ENCODE peak calls at places on chromosomes 12 and 14, in seven cellular contexts. I, H, B, D, Y, G and F are unnamed samples.
A peak's percentile ranks its signal among the peaks of the same experiment; 100 is the strongest.

GRCh38 chr14:99579077-99579836 is 24.8 kb downstream of the CCDC85C start:
- DNase-seq in G (peak; percentile 92), Y (no peak), I (peak; percentile 60), H (no peak), D (peak; percentile 59), B (peak; percentile 94), F (no peak)

GRCh38 chr12:132723015-132723763 is 12.5 kb downstream of the PGAM5 start:
- DNase-seq in H (no peak), G (no peak), D (no peak), B (no peak), Y (no peak), I (no peak), F (peak; percentile 38)

GRCh38 chr14:62064741-62065323 is 302.6 kb downstream of the SNAPC1 start:
- DNase-seq in D (no peak), Y (no peak), H (no peak), B (no peak), I (no peak), G (no peak), F (no peak)

GRCh38 chr12:119674560-119674959 is 6.6 kb downstream of the PRKAB1 start:
- DNase-seq in Y (no peak), I (no peak), B (no peak), H (no peak), D (no peak), G (no peak), F (no peak)

GRCh38 chr12:132610051-132610759 is at the start of gene LRCOL1:
- DNase-seq in I (peak; percentile 76), Y (no peak), H (peak; percentile 59), G (no peak), B (peak; percentile 64), D (no peak), F (no peak)

GRCh38 chr12:91434081-91434480 is 251.5 kb upstream of the DCN start:
- DNase-seq in B (no peak), I (no peak), G (no peak), D (no peak), H (no peak), Y (no peak), F (no peak)

GRCh38 chr12:88558341-88558867 is 21.9 kb downstream of the KITLG start:
- DNase-seq in Y (no peak), B (no peak), H (no peak), G (no peak), I (no peak), D (no peak), F (no peak)

GRCh38 chr12:96516472-96517417 is 27.4 kb downstream of the CFAP54 start:
- DNase-seq in G (peak; percentile 85), H (peak; percentile 58), I (no peak), B (peak; percentile 79), Y (peak; percentile 56), D (peak; percentile 72), F (peak; percentile 91)

GRCh38 chr12:44875954-44876553 is at the start of gene NELL2:
- DNase-seq in B (peak; percentile 25), I (peak; percentile 86), G (no peak), D (peak; percentile 14), H (peak; percentile 21), Y (peak; percentile 49), F (peak; percentile 17)

GRCh38 chr14:22427771-22428228 is 161.2 kb downstream of the DAD1 start:
- DNase-seq in Y (peak; percentile 13), G (no peak), D (peak; percentile 52), B (peak; percentile 53), H (no peak), I (no peak), F (no peak)

GRCh38 chr12:11758838-11759509 is 109.5 kb downstream of the ETV6 start:
- DNase-seq in D (no peak), H (peak; percentile 38), B (peak; percentile 50), I (no peak), G (no peak), Y (no peak), F (no peak)

GRCh38 chr12:116199160-116199559 is 78.3 kb downstream of the MED13L start:
- DNase-seq in H (no peak), G (no peak), Y (no peak), I (no peak), B (no peak), D (no peak), F (no peak)

GRCh38 chr12:57612711-57613426 is 1.6 kb downstream of the ARHGEF25 start:
- DNase-seq in I (peak; percentile 35), Y (no peak), D (no peak), H (no peak), G (no peak), B (no peak), F (no peak)

GRCh38 chr14:43647302-43647701 is 859.8 kb downstream of the FSCB start:
- DNase-seq in I (peak; percentile 20), Y (no peak), D (no peak), H (no peak), B (no peak), G (no peak), F (peak; percentile 3)

GRCh38 chr12:22860926-22861325 is 236.0 kb downstream of the ETNK1 start:
- DNase-seq in B (no peak), G (no peak), I (no peak), Y (no peak), H (no peak), D (no peak), F (no peak)

DNA sequence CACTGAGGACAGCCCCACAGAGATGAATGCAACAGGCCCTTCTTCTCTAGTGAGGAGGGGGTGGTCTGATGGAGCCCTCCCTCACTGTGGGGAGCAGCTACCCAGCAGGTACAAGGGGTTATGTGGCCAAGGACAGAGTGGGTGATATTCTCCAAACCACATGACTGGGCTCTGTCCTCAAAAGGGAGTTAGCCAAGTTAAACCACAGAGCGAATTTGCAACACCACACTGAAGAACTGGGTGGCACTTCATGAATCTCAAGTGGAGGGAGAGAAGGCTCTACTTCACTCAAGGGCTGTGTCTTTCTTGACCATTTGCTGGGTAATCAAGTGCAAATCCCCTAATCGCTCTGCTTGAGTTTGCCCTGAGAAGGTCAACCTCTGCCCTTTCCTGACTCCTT is 12.5 kb downstream of the GPR68 start:
- DNase-seq in B (no peak), H (no peak), I (no peak), G (no peak), D (no peak), Y (no peak), F (no peak)
- TF ChIP-seq POLR2A in B (no peak), H (no peak), I (no peak), G (no peak), D (no peak), Y (no peak), F (no peak)

GRCh38 chr12:122757568-122757967 is 4.9 kb downstream of the DENR start:
- DNase-seq in B (no peak), H (no peak), G (no peak), I (no peak), Y (no peak), D (no peak), F (peak; percentile 19)

GRCh38 chr12:122753213-122753571 is 568 bp downstream of the DENR start:
- DNase-seq in G (no peak), B (no peak), D (no peak), I (no peak), H (no peak), Y (no peak), F (no peak)

GRCh38 chr12:122749569-122750332 is 2.9 kb upstream of the DENR start:
- DNase-seq in D (no peak), G (no peak), I (no peak), H (no peak), B (no peak), Y (peak; percentile 64), F (peak; percentile 11)

GRCh38 chr12:122754790-122755189 is 2.2 kb downstream of the DENR start:
- DNase-seq in G (no peak), Y (no peak), B (no peak), D (no peak), H (no peak), I (no peak), F (no peak)

GRCh38 chr12:122752464-122753212 is at the start of gene DENR:
- DNase-seq in D (peak; percentile 97), B (peak; percentile 99), Y (peak; percentile 98), I (peak; percentile 99), G (peak; percentile 99), H (peak; percentile 100), F (peak; percentile 98)
- TF ChIP-seq POLR2A in D (no peak), B (peak; percentile 90), Y (peak; percentile 80), I (peak; percentile 30), G (no peak), H (peak; percentile 46), F (peak; percentile 91)

GRCh38 chr14:103697601-103698379 is 17.5 kb downstream of the XRCC3 start:
- DNase-seq in B (no peak), G (no peak), I (no peak), Y (no peak), H (no peak), D (no peak), F (no peak)
- TF ChIP-seq POLR2A in B (no peak), G (no peak), I (no peak), Y (no peak), H (no peak), D (no peak), F (no peak)

GRCh38 chr14:75254381-75254821 is 24.2 kb upstream of the FOS start:
- DNase-seq in Y (no peak), H (no peak), D (peak; percentile 81), B (peak; percentile 83), I (no peak), G (peak; percentile 77), F (no peak)
- TF ChIP-seq POLR2A in Y (no peak), H (no peak), D (no peak), B (peak; percentile 38), I (no peak), G (no peak), F (no peak)

GRCh38 chr12:122064780-122065588 is 13.6 kb upstream of the MLXIP start:
- DNase-seq in H (peak; percentile 79), D (no peak), B (peak; percentile 77), I (no peak), G (no peak), Y (no peak), F (no peak)
- TF ChIP-seq POLR2A in H (peak; percentile 2), D (no peak), B (peak; percentile 4), I (no peak), G (no peak), Y (no peak), F (no peak)

GRCh38 chr12:124044021-124044420 is 71.0 kb downstream of the ZNF664 start:
- DNase-seq in I (no peak), B (no peak), D (no peak), G (no peak), H (no peak), Y (no peak), F (no peak)

GRCh38 chr12:124041907-124042306 is 68.9 kb downstream of the ZNF664 start:
- DNase-seq in G (no peak), B (no peak), I (no peak), D (no peak), Y (no peak), H (no peak), F (no peak)

GRCh38 chr12:124039276-124039675 is 66.3 kb downstream of the ZNF664 start:
- DNase-seq in G (no peak), B (peak; percentile 63), I (no peak), D (no peak), H (no peak), Y (no peak), F (no peak)

GRCh38 chr12:124040286-124040685 is 67.3 kb downstream of the ZNF664 start:
- DNase-seq in G (no peak), Y (no peak), B (no peak), D (no peak), I (no peak), H (no peak), F (no peak)

DNA sequence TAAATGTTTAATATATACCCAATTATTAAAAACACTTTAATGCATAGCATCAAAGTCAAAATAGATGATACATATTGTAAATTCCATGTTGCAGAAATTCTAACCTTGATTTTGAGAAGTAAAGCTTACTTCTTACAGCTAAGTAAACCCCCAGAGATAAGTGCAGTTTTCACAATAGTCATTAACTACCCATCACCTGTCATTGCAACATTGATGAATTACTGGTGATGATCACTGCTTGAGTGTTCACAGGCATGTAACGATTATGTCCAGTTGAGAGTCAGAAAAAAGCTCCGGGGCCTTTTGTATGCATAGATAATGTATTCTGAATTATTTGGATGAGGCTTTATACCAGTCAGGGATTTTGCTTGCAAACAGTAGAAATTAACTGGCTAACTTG is 67.7 kb downstream of the ZNF664 start:
- DNase-seq in D (no peak), I (no peak), B (no peak), H (no peak), G (no peak), Y (no peak), F (no peak)
- TF ChIP-seq POLR2A in D (no peak), I (no peak), B (no peak), H (no peak), G (no peak), Y (no peak), F (no peak)